ENCODE peak calls at places on chromosomes 1 and 21, in ten cellular contexts. One of them, this sample, is unnamed. For H3K9me3 and H3K4me1, the result is how much of the 10 kb centered on the place peaks cover.

GRCh38 chr1:22196041-22196440 is 53.1 kb upstream of the WNT4 start:
- DNase-seq in right cardiac atrium: no peak
- DNase-seq in kidney: no peak
- DNase-seq in heart right ventricle: no peak
- DNase-seq in tibial nerve: no peak
- DNase-seq in BE2C: no peak
- DNase-seq in CD8-positive, alpha-beta memory T cell: no peak
- DNase-seq in left ventricle myocardium inferior: no peak
- DNase-seq in GM12878: no peak
- DNase-seq in mesenchymal stem cell: no peak
- DNase-seq in this sample: no peak

GRCh38 chr1:228368801-228369607 is 37.6 kb downstream of the TRIM11 start:
- DNase-seq in CD8-positive, alpha-beta memory T cell: no peak
- DNase-seq in GM12878: no peak
- DNase-seq in BE2C: peak
- DNase-seq in heart right ventricle: peak
- DNase-seq in left ventricle myocardium inferior: peak
- DNase-seq in kidney: peak
- DNase-seq in tibial nerve: no peak
- DNase-seq in mesenchymal stem cell: no peak
- DNase-seq in right cardiac atrium: peak
- DNase-seq in this sample: peak

GRCh38 chr1:221989741-221990140 is 247.9 kb upstream of the DUSP10 start:
- DNase-seq in BE2C: no peak
- DNase-seq in heart right ventricle: no peak
- DNase-seq in mesenchymal stem cell: peak
- DNase-seq in left ventricle myocardium inferior: no peak
- DNase-seq in kidney: no peak
- DNase-seq in tibial nerve: no peak
- DNase-seq in CD8-positive, alpha-beta memory T cell: no peak
- DNase-seq in right cardiac atrium: no peak
- DNase-seq in GM12878: no peak
- DNase-seq in this sample: no peak

GRCh38 chr1:211653329-211653728 is 22.1 kb downstream of the NEK2 start:
- DNase-seq in CD8-positive, alpha-beta memory T cell: no peak
- DNase-seq in GM12878: no peak
- DNase-seq in BE2C: no peak
- DNase-seq in heart right ventricle: no peak
- DNase-seq in kidney: no peak
- DNase-seq in mesenchymal stem cell: peak
- DNase-seq in left ventricle myocardium inferior: no peak
- DNase-seq in tibial nerve: no peak
- DNase-seq in right cardiac atrium: no peak
- DNase-seq in this sample: no peak

GRCh38 chr1:111505641-111506119 is 2.2 kb upstream of the ADORA3 start:
- DNase-seq in mesenchymal stem cell: no peak
- DNase-seq in left ventricle myocardium inferior: no peak
- DNase-seq in kidney: no peak
- DNase-seq in BE2C: no peak
- DNase-seq in CD8-positive, alpha-beta memory T cell: no peak
- DNase-seq in right cardiac atrium: no peak
- DNase-seq in heart right ventricle: no peak
- DNase-seq in tibial nerve: no peak
- DNase-seq in GM12878: no peak
- DNase-seq in this sample: no peak

GRCh38 chr1:234554478-234555311 is 55.3 kb downstream of the IRF2BP2 start:
- DNase-seq in mesenchymal stem cell: peak
- DNase-seq in CD8-positive, alpha-beta memory T cell: no peak
- DNase-seq in right cardiac atrium: no peak
- DNase-seq in GM12878: no peak
- DNase-seq in kidney: no peak
- DNase-seq in BE2C: peak
- DNase-seq in left ventricle myocardium inferior: no peak
- DNase-seq in tibial nerve: no peak
- DNase-seq in heart right ventricle: no peak
- DNase-seq in this sample: no peak

GRCh38 chr1:214349008-214349407 is 68.0 kb downstream of the SMYD2 start:
- DNase-seq in heart right ventricle: no peak
- DNase-seq in BE2C: no peak
- DNase-seq in kidney: no peak
- DNase-seq in right cardiac atrium: no peak
- DNase-seq in GM12878: no peak
- DNase-seq in CD8-positive, alpha-beta memory T cell: no peak
- DNase-seq in mesenchymal stem cell: no peak
- DNase-seq in left ventricle myocardium inferior: no peak
- DNase-seq in tibial nerve: no peak
- DNase-seq in this sample: no peak

GRCh38 chr1:51564124-51564523 is 45.1 kb upstream of the EPS15 start:
- DNase-seq in right cardiac atrium: no peak
- DNase-seq in heart right ventricle: no peak
- DNase-seq in kidney: no peak
- DNase-seq in GM12878: no peak
- DNase-seq in left ventricle myocardium inferior: no peak
- DNase-seq in CD8-positive, alpha-beta memory T cell: no peak
- DNase-seq in mesenchymal stem cell: peak
- DNase-seq in BE2C: no peak
- DNase-seq in tibial nerve: no peak
- DNase-seq in this sample: no peak

GRCh38 chr1:91854852-91855251 is 31.1 kb downstream of the TGFBR3 start:
- DNase-seq in GM12878: no peak
- DNase-seq in mesenchymal stem cell: no peak
- DNase-seq in tibial nerve: no peak
- DNase-seq in CD8-positive, alpha-beta memory T cell: no peak
- DNase-seq in kidney: no peak
- DNase-seq in right cardiac atrium: no peak
- DNase-seq in BE2C: no peak
- DNase-seq in left ventricle myocardium inferior: no peak
- DNase-seq in heart right ventricle: no peak
- DNase-seq in this sample: no peak

GRCh38 chr1:91853397-91853796 is 32.6 kb downstream of the TGFBR3 start:
- DNase-seq in right cardiac atrium: no peak
- DNase-seq in BE2C: no peak
- DNase-seq in GM12878: no peak
- DNase-seq in CD8-positive, alpha-beta memory T cell: no peak
- DNase-seq in left ventricle myocardium inferior: no peak
- DNase-seq in heart right ventricle: no peak
- DNase-seq in mesenchymal stem cell: no peak
- DNase-seq in tibial nerve: no peak
- DNase-seq in kidney: no peak
- DNase-seq in this sample: no peak

GRCh38 chr1:91847851-91848250 is 38.1 kb downstream of the TGFBR3 start:
- DNase-seq in BE2C: no peak
- DNase-seq in kidney: no peak
- DNase-seq in CD8-positive, alpha-beta memory T cell: no peak
- DNase-seq in heart right ventricle: no peak
- DNase-seq in left ventricle myocardium inferior: no peak
- DNase-seq in mesenchymal stem cell: no peak
- DNase-seq in right cardiac atrium: no peak
- DNase-seq in tibial nerve: no peak
- DNase-seq in GM12878: no peak
- DNase-seq in this sample: no peak

GRCh38 chr1:91850708-91851107 is 35.2 kb downstream of the TGFBR3 start:
- DNase-seq in CD8-positive, alpha-beta memory T cell: no peak
- DNase-seq in GM12878: no peak
- DNase-seq in BE2C: no peak
- DNase-seq in left ventricle myocardium inferior: no peak
- DNase-seq in mesenchymal stem cell: no peak
- DNase-seq in tibial nerve: no peak
- DNase-seq in heart right ventricle: no peak
- DNase-seq in kidney: no peak
- DNase-seq in right cardiac atrium: no peak
- DNase-seq in this sample: no peak

DNA sequence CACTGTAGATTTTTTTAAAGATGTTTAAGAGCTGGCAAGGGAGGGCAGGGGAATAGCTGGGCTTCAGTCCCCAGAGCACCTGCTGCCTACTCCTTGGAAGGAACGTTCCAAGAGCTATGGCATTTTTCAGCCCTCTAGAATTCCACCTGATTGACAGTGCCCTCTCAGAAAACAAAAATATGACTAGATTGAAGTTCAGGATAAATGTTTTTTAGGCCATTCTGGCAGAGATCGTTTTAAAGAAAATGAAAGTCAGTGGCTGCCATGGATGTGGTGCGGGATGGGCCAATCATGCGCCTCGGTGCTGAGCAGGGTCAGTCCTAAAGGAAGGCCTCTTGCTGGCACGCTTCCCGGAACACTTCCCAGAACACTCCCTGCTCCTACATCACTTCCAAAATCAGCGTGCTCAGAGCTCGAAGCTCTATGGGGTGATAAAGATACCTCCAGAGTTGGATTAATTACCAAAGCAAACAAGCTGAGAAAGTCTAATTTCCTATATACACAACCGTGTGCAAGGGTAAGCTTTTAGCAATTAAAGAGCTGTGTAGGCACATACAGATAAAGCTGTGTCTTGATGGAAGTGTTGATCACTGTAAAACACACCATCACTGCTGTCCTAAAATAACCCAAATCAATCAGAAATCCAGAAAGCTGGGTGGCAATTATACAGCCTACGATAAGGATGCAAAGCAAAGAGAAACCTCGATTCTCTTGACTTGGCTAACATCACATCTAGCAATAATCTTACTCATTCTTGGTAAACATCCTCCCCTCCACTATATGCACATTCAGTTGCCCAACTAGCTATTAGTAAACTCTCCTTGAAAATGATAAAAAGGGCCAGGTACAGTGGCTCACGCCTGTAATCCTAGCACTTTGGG is 34.6 kb downstream of the TGFBR3 start:
- DNase-seq in kidney: peak
- DNase-seq in GM12878: no peak
- DNase-seq in right cardiac atrium: peak
- DNase-seq in mesenchymal stem cell: peak
- DNase-seq in heart right ventricle: peak
- DNase-seq in tibial nerve: peak
- DNase-seq in CD8-positive, alpha-beta memory T cell: no peak
- DNase-seq in left ventricle myocardium inferior: peak
- DNase-seq in BE2C: peak
- DNase-seq in this sample: peak
- H3K4me3 ChIP-seq in kidney: peak
- H3K4me3 ChIP-seq in GM12878: no peak
- H3K4me3 ChIP-seq in right cardiac atrium: peak
- H3K4me3 ChIP-seq in mesenchymal stem cell: no peak
- H3K4me3 ChIP-seq in heart right ventricle: peak
- H3K4me3 ChIP-seq in tibial nerve: peak
- H3K4me3 ChIP-seq in CD8-positive, alpha-beta memory T cell: no peak
- H3K4me3 ChIP-seq in left ventricle myocardium inferior: peak
- H3K4me3 ChIP-seq in BE2C: peak
- H3K4me3 ChIP-seq in this sample: peak

GRCh38 chr21:40166291-40166843 is 299.1 kb downstream of the PCP4 start:
- DNase-seq in left ventricle myocardium inferior: no peak
- DNase-seq in kidney: no peak
- DNase-seq in GM12878: no peak
- DNase-seq in tibial nerve: no peak
- DNase-seq in right cardiac atrium: no peak
- DNase-seq in mesenchymal stem cell: no peak
- DNase-seq in CD8-positive, alpha-beta memory T cell: no peak
- DNase-seq in BE2C: no peak
- DNase-seq in heart right ventricle: no peak
- DNase-seq in this sample: no peak
- H3K9me3 ChIP-seq in left ventricle myocardium inferior: under half
- H3K9me3 ChIP-seq in kidney: under half
- H3K9me3 ChIP-seq in GM12878: under half
- H3K9me3 ChIP-seq in tibial nerve: under half
- H3K9me3 ChIP-seq in right cardiac atrium: under half
- H3K9me3 ChIP-seq in mesenchymal stem cell: under half
- H3K9me3 ChIP-seq in CD8-positive, alpha-beta memory T cell: under half
- H3K9me3 ChIP-seq in BE2C: under half
- H3K9me3 ChIP-seq in heart right ventricle: under half
- H3K9me3 ChIP-seq in this sample: under half

GRCh38 chr1:196607940-196608339 is 300 bp downstream of the KCNT2 start:
- DNase-seq in BE2C: no peak
- DNase-seq in kidney: no peak
- DNase-seq in CD8-positive, alpha-beta memory T cell: no peak
- DNase-seq in GM12878: no peak
- DNase-seq in right cardiac atrium: no peak
- DNase-seq in mesenchymal stem cell: no peak
- DNase-seq in tibial nerve: no peak
- DNase-seq in left ventricle myocardium inferior: no peak
- DNase-seq in heart right ventricle: no peak
- DNase-seq in this sample: no peak

GRCh38 chr1:196599324-196599723 is 8.9 kb downstream of the KCNT2 start:
- DNase-seq in kidney: no peak
- DNase-seq in heart right ventricle: no peak
- DNase-seq in tibial nerve: no peak
- DNase-seq in GM12878: no peak
- DNase-seq in left ventricle myocardium inferior: no peak
- DNase-seq in mesenchymal stem cell: no peak
- DNase-seq in CD8-positive, alpha-beta memory T cell: no peak
- DNase-seq in BE2C: no peak
- DNase-seq in right cardiac atrium: no peak
- DNase-seq in this sample: no peak

GRCh38 chr1:196598902-196599301 is 9.3 kb downstream of the KCNT2 start:
- DNase-seq in kidney: no peak
- DNase-seq in tibial nerve: no peak
- DNase-seq in left ventricle myocardium inferior: no peak
- DNase-seq in right cardiac atrium: no peak
- DNase-seq in CD8-positive, alpha-beta memory T cell: no peak
- DNase-seq in mesenchymal stem cell: no peak
- DNase-seq in GM12878: no peak
- DNase-seq in BE2C: no peak
- DNase-seq in heart right ventricle: no peak
- DNase-seq in this sample: no peak

GRCh38 chr1:196608401-196609113 is at the start of gene KCNT2:
- DNase-seq in BE2C: peak
- DNase-seq in left ventricle myocardium inferior: peak
- DNase-seq in GM12878: no peak
- DNase-seq in right cardiac atrium: peak
- DNase-seq in CD8-positive, alpha-beta memory T cell: peak
- DNase-seq in mesenchymal stem cell: peak
- DNase-seq in kidney: peak
- DNase-seq in tibial nerve: peak
- DNase-seq in heart right ventricle: peak
- DNase-seq in this sample: peak

DNA sequence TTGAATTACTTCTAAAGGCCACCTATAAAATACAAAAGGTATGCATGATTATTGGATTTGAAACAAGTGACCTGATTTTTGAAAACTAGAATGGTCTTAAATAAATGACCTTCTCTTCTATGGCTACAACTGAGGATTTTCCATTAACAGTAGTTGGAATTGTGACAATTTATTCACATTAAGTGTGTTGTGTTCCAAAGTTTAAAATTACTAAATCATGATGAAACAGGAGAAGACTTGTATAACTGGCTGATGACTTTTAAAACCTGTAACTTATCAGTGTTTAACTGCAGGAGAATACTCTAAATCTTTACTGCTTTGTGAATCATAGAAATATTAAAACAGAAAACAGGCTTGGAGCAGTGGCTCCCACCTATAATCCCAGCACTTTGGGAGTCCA is 4.6 kb downstream of the KCNT2 start:
- DNase-seq in mesenchymal stem cell: no peak
- DNase-seq in GM12878: no peak
- DNase-seq in heart right ventricle: no peak
- DNase-seq in left ventricle myocardium inferior: no peak
- DNase-seq in tibial nerve: no peak
- DNase-seq in right cardiac atrium: no peak
- DNase-seq in kidney: no peak
- DNase-seq in CD8-positive, alpha-beta memory T cell: no peak
- DNase-seq in BE2C: no peak
- DNase-seq in this sample: no peak
- H3K4me1 ChIP-seq in mesenchymal stem cell: under half
- H3K4me1 ChIP-seq in GM12878: under half
- H3K4me1 ChIP-seq in heart right ventricle: under half
- H3K4me1 ChIP-seq in left ventricle myocardium inferior: under half
- H3K4me1 ChIP-seq in tibial nerve: under half
- H3K4me1 ChIP-seq in right cardiac atrium: under half
- H3K4me1 ChIP-seq in kidney: under half
- H3K4me1 ChIP-seq in CD8-positive, alpha-beta memory T cell: under half
- H3K4me1 ChIP-seq in BE2C: under half
- H3K4me1 ChIP-seq in this sample: under half

DNA sequence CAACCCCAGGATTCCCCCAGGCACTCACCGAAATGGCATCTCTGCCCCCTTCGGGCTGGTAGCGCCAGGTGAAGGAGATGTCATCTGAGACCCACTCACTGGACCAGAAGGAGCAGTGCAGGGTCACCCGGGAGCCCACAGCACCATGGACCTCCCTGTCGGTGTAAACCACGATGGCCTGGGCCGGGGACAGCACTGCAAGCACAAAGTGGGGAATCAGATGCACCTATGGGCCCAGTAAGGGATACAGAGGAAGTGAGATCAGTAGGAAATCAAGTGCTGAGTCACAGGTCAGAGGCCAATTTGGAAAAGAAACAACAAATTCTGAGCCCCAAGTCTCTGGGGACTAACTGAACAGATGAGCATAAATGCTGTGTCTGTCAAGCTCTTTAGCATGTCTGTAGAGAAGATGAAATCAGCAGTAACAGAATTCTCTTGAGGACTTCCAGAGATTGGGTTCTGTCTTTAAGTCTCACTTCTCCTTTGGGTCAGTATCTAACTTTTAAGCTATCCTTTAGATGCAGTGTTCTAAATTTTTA is 2.5 kb downstream of the MPZ start:
- DNase-seq in heart right ventricle: peak
- DNase-seq in mesenchymal stem cell: peak
- DNase-seq in kidney: no peak
- DNase-seq in right cardiac atrium: no peak
- DNase-seq in BE2C: peak
- DNase-seq in GM12878: no peak
- DNase-seq in left ventricle myocardium inferior: no peak
- DNase-seq in CD8-positive, alpha-beta memory T cell: no peak
- DNase-seq in tibial nerve: no peak
- DNase-seq in this sample: peak
- H3K4me3 ChIP-seq in heart right ventricle: no peak
- H3K4me3 ChIP-seq in mesenchymal stem cell: no peak
- H3K4me3 ChIP-seq in kidney: no peak
- H3K4me3 ChIP-seq in right cardiac atrium: no peak
- H3K4me3 ChIP-seq in BE2C: no peak
- H3K4me3 ChIP-seq in GM12878: no peak
- H3K4me3 ChIP-seq in left ventricle myocardium inferior: peak
- H3K4me3 ChIP-seq in CD8-positive, alpha-beta memory T cell: no peak
- H3K4me3 ChIP-seq in tibial nerve: peak
- H3K4me3 ChIP-seq in this sample: no peak